ENCODE peak calls at places on chromosomes 3 and 15, in seven cellular contexts. D is pancreas, I is breast epithelium, T is natural killer cell, Z is cardiac fibroblast, Y is activated B cell treated with CpG ODN at 0.5 μM for 24 hours, E is BJ. F is an unnamed sample.

GRCh38 chr15:65595960-65596359 is 15.0 kb downstream of the INTS14 start:
- DNase-seq in D (no peak), I (no peak), T (no peak), Z (peak), Y (no peak), E (no peak), F (no peak)

GRCh38 chr3:140216249-140216648 is 281.3 kb downstream of the CLSTN2 start:
- DNase-seq in D (no peak), I (no peak), T (no peak), Z (no peak), Y (no peak), E (no peak), F (no peak)

GRCh38 chr3:4633078-4634004 is 140.2 kb downstream of the ITPR1 start:
- DNase-seq in D (no peak), I (no peak), T (no peak), Z (peak), Y (no peak), E (peak), F (peak)

GRCh38 chr3:170130532-170130931 is 51.0 kb downstream of the PHC3 start:
- DNase-seq in D (no peak), I (no peak), T (no peak), Z (no peak), Y (no peak), E (no peak), F (no peak)

GRCh38 chr3:174002543-174002942 is 605.0 kb downstream of the NLGN1 start:
- DNase-seq in D (no peak), I (no peak), T (no peak), Z (no peak), Y (no peak), E (no peak), F (no peak)

GRCh38 chr3:23162939-23163338 is 40.2 kb upstream of the UBE2E2 start:
- DNase-seq in D (no peak), I (no peak), T (no peak), Z (no peak), Y (no peak), E (no peak), F (no peak)

GRCh38 chr3:172283848-172284357 is 164.4 kb downstream of the GHSR start:
- DNase-seq in D (no peak), I (no peak), T (no peak), Z (no peak), Y (no peak), E (no peak), F (no peak)

GRCh38 chr15:63539517-63539916 is 35.1 kb downstream of the USP3 start:
- DNase-seq in D (no peak), I (no peak), T (no peak), Z (peak), Y (no peak), E (no peak), F (no peak)

GRCh38 chr3:50340404-50341329 is at the start of gene RASSF1:
- DNase-seq in D (no peak), I (no peak), T (peak), Z (peak), Y (peak), E (no peak), F (no peak)

GRCh38 chr3:98027084-98027445 is 8.1 kb downstream of the GABRR3 start:
- DNase-seq in D (no peak), I (no peak), T (no peak), Z (peak), Y (no peak), E (no peak), F (no peak)

GRCh38 chr3:157335677-157336076 is 101.0 kb upstream of the PTX3 start:
- DNase-seq in D (no peak), I (no peak), T (no peak), Z (peak), Y (no peak), E (no peak), F (no peak)

GRCh38 chr3:195565716-195566115 is 18.0 kb downstream of the APOD start:
- DNase-seq in D (no peak), I (no peak), T (no peak), Z (no peak), Y (no peak), E (no peak), F (no peak)

GRCh38 chr3:149717391-149718056 is 34.8 kb downstream of the COMMD2 start:
- DNase-seq in D (peak), I (peak), T (no peak), Z (peak), Y (no peak), E (no peak), F (peak)

GRCh38 chr3:147361671-147362420 is 44.5 kb downstream of the ZIC4 start:
- DNase-seq in D (no peak), I (no peak), T (no peak), Z (peak), Y (no peak), E (no peak), F (no peak)

GRCh38 chr3:61650276-61650675 is 88.9 kb downstream of the PTPRG start:
- DNase-seq in D (no peak), I (peak), T (no peak), Z (peak), Y (no peak), E (peak), F (no peak)

GRCh38 chr3:5226783-5227182 is 39.3 kb downstream of the EDEM1 start:
- DNase-seq in D (no peak), I (no peak), T (no peak), Z (peak), Y (no peak), E (no peak), F (no peak)

GRCh38 chr3:2714856-2715255 is 395.3 kb downstream of the IL5RA start:
- DNase-seq in D (no peak), I (no peak), T (no peak), Z (no peak), Y (no peak), E (no peak), F (no peak)

GRCh38 chr15:80107774-80108173 is 45.0 kb upstream of the FAH start:
- DNase-seq in D (no peak), I (no peak), T (no peak), Z (peak), Y (no peak), E (no peak), F (no peak)

GRCh38 chr3:45868213-45868612 is 18.1 kb upstream of the CCR9 start:
- DNase-seq in D (no peak), I (no peak), T (no peak), Z (no peak), Y (no peak), E (no peak), F (no peak)

GRCh38 chr3:186219211-186219638 is 110.3 kb upstream of the ETV5 start:
- DNase-seq in D (no peak), I (peak), T (no peak), Z (no peak), Y (no peak), E (no peak), F (no peak)

GRCh38 chr3:98786364-98786930 is 23.3 kb downstream of the ST3GAL6 start:
- DNase-seq in D (no peak), I (no peak), T (no peak), Z (peak), Y (no peak), E (no peak), F (no peak)

GRCh38 chr15:87577336-87577735 is 679.2 kb downstream of the NTRK3 start:
- DNase-seq in D (no peak), I (no peak), T (no peak), Z (no peak), Y (no peak), E (no peak), F (no peak)

GRCh38 chr3:177144922-177145321 is 52.4 kb downstream of the TBL1XR1 start:
- DNase-seq in D (no peak), I (no peak), T (no peak), Z (no peak), Y (no peak), E (no peak), F (no peak)

GRCh38 chr3:143084856-143085731 is 34.5 kb upstream of the CHST2 start:
- DNase-seq in D (no peak), I (no peak), T (no peak), Z (peak), Y (peak), E (no peak), F (no peak)

GRCh38 chr3:52606373-52607085 is 70.1 kb downstream of the UQCC5 start:
- DNase-seq in D (peak), I (peak), T (no peak), Z (peak), Y (no peak), E (peak), F (no peak)

GRCh38 chr3:79314547-79314946 is 453.3 kb downstream of the ROBO1 start:
- DNase-seq in D (no peak), I (no peak), T (no peak), Z (no peak), Y (no peak), E (no peak), F (no peak)

GRCh38 chr3:158407844-158408517 is 163.0 kb upstream of the MLF1 start:
- DNase-seq in D (no peak), I (no peak), T (no peak), Z (no peak), Y (no peak), E (no peak), F (no peak)

GRCh38 chr3:84724877-84725276 is 233.9 kb upstream of the CADM2 start:
- DNase-seq in D (no peak), I (no peak), T (no peak), Z (peak), Y (no peak), E (no peak), F (no peak)

GRCh38 chr3:141795311-141795710 is 32.1 kb downstream of the GRK7 start:
- DNase-seq in D (no peak), I (no peak), T (no peak), Z (no peak), Y (no peak), E (no peak), F (no peak)

GRCh38 chr3:26091096-26091495 is 301.2 kb downstream of the OXSM start:
- DNase-seq in D (no peak), I (no peak), T (no peak), Z (no peak), Y (no peak), E (no peak), F (no peak)

GRCh38 chr3:186467969-186468368 is 76.2 kb downstream of the CRYGS start:
- DNase-seq in D (no peak), I (no peak), T (no peak), Z (no peak), Y (no peak), E (no peak), F (no peak)

GRCh38 chr3:66592927-66593625 is 92.3 kb upstream of the LRIG1 start:
- DNase-seq in D (no peak), I (no peak), T (no peak), Z (no peak), Y (no peak), E (no peak), F (no peak)

GRCh38 chr15:92142242-92143232 is 251.1 kb upstream of the ST8SIA2 start:
- DNase-seq in D (no peak), I (no peak), T (no peak), Z (peak), Y (no peak), E (no peak), F (no peak)

GRCh38 chr3:45499529-45499928 is 95.0 kb upstream of the LIMD1 start:
- DNase-seq in D (no peak), I (no peak), T (no peak), Z (peak), Y (no peak), E (no peak), F (no peak)

GRCh38 chr15:62135532-62136134 is 29.5 kb downstream of the C2CD4B start:
- DNase-seq in D (peak), I (no peak), T (no peak), Z (peak), Y (no peak), E (no peak), F (no peak)

GRCh38 chr3:59514865-59515482 is 465.1 kb upstream of the CFAP20DC start:
- DNase-seq in D (no peak), I (no peak), T (no peak), Z (no peak), Y (no peak), E (no peak), F (no peak)

GRCh38 chr15:80982205-80982604 is 7.4 kb downstream of the MESD start:
- DNase-seq in D (no peak), I (no peak), T (no peak), Z (no peak), Y (no peak), E (no peak), F (no peak)

GRCh38 chr3:182487621-182488020 is 305.7 kb upstream of the ATP11B start:
- DNase-seq in D (no peak), I (no peak), T (no peak), Z (no peak), Y (no peak), E (no peak), F (no peak)

GRCh38 chr3:73427018-73427750 is 197.6 kb downstream of the PDZRN3 start:
- DNase-seq in D (no peak), I (no peak), T (no peak), Z (no peak), Y (no peak), E (no peak), F (no peak)

GRCh38 chr3:113535898-113536297 is 3.5 kb downstream of the SIDT1 start:
- DNase-seq in D (no peak), I (no peak), T (no peak), Z (no peak), Y (no peak), E (no peak), F (no peak)
- TF ChIP-seq CTCF in D (no peak), I (no peak), T (peak), Z (no peak), Y (no peak), E (peak), F (no peak)

GRCh38 chr15:69446947-69447346 is 5.7 kb upstream of the RPLP1 start:
- DNase-seq in D (no peak), I (no peak), T (no peak), Z (no peak), Y (no peak), E (no peak), F (no peak)

GRCh38 chr15:69454953-69455352 is 2.3 kb downstream of the RPLP1 start:
- DNase-seq in D (no peak), I (no peak), T (no peak), Z (no peak), Y (no peak), E (no peak), F (no peak)

GRCh38 chr15:69451951-69452701 is 492 bp upstream of the RPLP1 start:
- DNase-seq in D (no peak), I (no peak), T (no peak), Z (peak), Y (no peak), E (no peak), F (no peak)

GRCh38 chr15:69452702-69453513 is at the start of gene RPLP1:
- DNase-seq in D (peak), I (peak), T (peak), Z (peak), Y (peak), E (peak), F (peak)

GRCh38 chr15:69450968-69451695 is 1.5 kb upstream of the RPLP1 start:
- DNase-seq in D (no peak), I (no peak), T (no peak), Z (no peak), Y (no peak), E (no peak), F (no peak)
- TF ChIP-seq CTCF in D (no peak), I (no peak), T (no peak), Z (no peak), Y (no peak), E (no peak), F (no peak)

DNA sequence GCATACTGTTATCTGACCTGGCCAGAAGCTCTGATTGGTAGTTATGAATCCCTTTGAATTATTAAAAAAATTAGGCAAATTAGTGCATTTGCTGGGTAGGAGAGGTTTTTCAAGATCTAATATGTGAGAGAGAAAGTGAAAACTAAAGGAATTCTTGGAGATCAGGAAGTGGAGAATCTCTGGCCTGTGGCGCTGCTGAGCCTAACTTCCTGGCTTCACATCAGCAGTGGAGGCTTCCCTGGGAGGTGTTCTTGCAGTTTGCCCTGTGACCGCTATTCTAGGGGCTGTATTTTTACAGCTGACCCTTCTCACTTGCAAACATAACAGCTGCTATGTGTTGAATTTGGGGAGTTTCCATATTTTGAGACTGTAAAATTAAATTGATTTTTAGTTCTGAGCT is 166.4 kb downstream of the ATG7 start:
- DNase-seq in D (no peak), I (no peak), T (no peak), Z (peak), Y (no peak), E (no peak), F (no peak)
- TF ChIP-seq CTCF in D (no peak), I (no peak), T (no peak), Z (peak), Y (no peak), E (no peak), F (no peak)

GRCh38 chr3:128253150-128253549 is 99.9 kb downstream of the EEFSEC start:
- DNase-seq in D (no peak), I (no peak), T (no peak), Z (no peak), Y (no peak), E (no peak), F (no peak)

GRCh38 chr3:128257632-128258031 is 104.4 kb downstream of the EEFSEC start:
- DNase-seq in D (no peak), I (no peak), T (no peak), Z (no peak), Y (no peak), E (no peak), F (no peak)

GRCh38 chr3:128254066-128254590 is 100.8 kb downstream of the EEFSEC start:
- DNase-seq in D (no peak), I (no peak), T (no peak), Z (no peak), Y (no peak), E (no peak), F (no peak)

GRCh38 chr3:128256131-128256530 is 102.8 kb downstream of the EEFSEC start:
- DNase-seq in D (no peak), I (no peak), T (no peak), Z (no peak), Y (no peak), E (no peak), F (no peak)

DNA sequence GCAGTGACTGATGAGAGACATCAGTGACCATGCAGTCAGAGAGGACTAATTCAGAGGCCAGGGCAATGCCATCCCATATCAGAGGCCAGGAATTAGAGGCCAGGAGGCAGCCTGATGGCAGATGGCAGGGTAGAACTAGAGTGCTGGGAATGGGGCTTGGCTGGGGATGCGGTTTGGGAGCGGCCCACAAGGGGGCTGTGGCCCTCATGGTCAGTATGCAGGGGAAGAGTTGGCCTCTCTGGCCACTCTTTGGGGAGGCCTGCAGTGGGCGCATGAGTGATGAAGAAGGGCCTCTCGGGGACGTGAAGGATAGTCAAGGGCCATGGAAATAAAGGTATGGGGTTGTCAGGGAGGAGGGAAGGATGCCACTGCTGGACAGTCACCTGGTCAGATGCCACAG is 101.7 kb downstream of the EEFSEC start:
- DNase-seq in D (no peak), I (no peak), T (no peak), Z (no peak), Y (no peak), E (no peak), F (no peak)
- TF ChIP-seq CTCF in D (no peak), I (no peak), T (no peak), Z (no peak), Y (no peak), E (no peak), F (no peak)

DNA sequence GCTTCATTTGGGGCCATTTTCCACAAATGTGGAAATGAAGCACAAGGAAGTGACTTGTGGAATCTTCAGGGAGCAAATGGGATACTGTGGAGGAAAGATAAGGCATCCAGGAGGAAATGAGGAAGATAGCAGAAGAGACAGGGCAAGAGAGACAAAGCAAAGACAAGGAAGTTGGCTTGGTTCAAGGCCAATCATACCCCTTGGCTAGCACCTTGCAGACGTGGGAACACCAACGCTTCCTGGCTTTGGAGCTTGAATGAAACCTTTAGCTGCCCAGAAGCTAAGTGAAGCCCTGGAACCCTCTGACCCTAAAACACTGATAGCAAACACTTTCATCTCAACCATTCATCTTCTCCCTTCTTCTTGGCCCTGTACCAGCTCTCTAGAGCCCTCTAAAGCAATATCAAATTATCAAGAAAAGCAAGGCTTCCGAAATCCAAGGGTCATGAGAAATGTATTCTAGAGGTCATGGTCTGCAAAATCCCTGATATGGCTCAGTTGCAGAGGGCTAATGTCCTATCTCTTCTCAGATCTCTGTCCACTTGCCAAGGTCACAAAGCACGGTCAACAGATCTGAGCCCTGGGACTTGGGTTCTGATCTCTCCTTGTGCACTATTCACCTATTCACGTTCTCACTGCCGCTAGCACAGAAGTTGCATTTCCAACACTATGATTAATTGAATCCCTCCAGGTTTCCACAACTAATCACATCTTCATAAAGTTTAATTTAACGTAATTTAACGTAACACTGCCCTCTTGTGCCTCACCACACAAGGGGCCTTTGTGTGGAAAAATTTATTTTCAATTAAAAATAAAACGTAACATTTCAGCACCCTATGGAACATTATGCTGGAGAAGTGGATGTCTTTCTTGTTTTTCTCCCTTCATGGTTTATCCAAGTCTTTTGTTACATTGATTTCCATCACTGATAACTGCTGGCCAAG is 557.6 kb upstream of the ADAMTS9 start:
- DNase-seq in D (no peak), I (no peak), T (no peak), Z (peak), Y (no peak), E (no peak), F (no peak)
- TF ChIP-seq CTCF in D (no peak), I (no peak), T (no peak), Z (peak), Y (no peak), E (no peak), F (peak)

GRCh38 chr3:124923833-124924232 is 10.7 kb downstream of the MUC13 start:
- DNase-seq in D (no peak), I (no peak), T (no peak), Z (no peak), Y (no peak), E (no peak), F (no peak)
- TF ChIP-seq CTCF in D (no peak), I (no peak), T (no peak), Z (peak), Y (no peak), E (peak), F (no peak)